ENCODE peak calls at places on chromosomes 7 and 10, in eight cellular contexts. I, B, N, V, Y, X, L and G are unnamed samples.
A peak's percentile ranks its signal among the peaks of the same experiment; 100 is the strongest.

GRCh38 chr7:55154096-55154495 is 135.3 kb downstream of the EGFR start:
- DNase-seq in I (no peak), B (no peak), L (no peak), Y (no peak), X (no peak), N (no peak), V (no peak), G (no peak)

GRCh38 chr10:100986952-100987684 is at the start of the genes MRPL43 and TWNK:
- DNase-seq in X (peak; percentile 75), B (peak; percentile 95), L (peak; percentile 95), Y (no peak), N (peak; percentile 60), I (peak; percentile 44), V (peak; percentile 90), G (peak; percentile 85)

GRCh38 chr10:61299156-61299555 is 154.0 kb downstream of the TMEM26 start:
- DNase-seq in V (no peak), N (no peak), Y (no peak), L (no peak), B (no peak), I (no peak), X (no peak), G (no peak)

GRCh38 chr7:80386686-80387085 is 125.2 kb downstream of the GNAT3 start:
- DNase-seq in N (no peak), B (no peak), L (no peak), V (no peak), I (no peak), Y (no peak), X (peak; percentile 37), G (no peak)

GRCh38 chr10:29317027-29317420 is 28.2 kb downstream of the LYZL1 start:
- DNase-seq in V (no peak), B (no peak), L (no peak), N (no peak), Y (peak; percentile 5), I (no peak), X (no peak), G (no peak)

GRCh38 chr7:110317699-110318265 is 773.1 kb upstream of the LRRN3 start:
- DNase-seq in N (no peak), V (no peak), B (no peak), I (no peak), X (no peak), Y (peak; percentile 92), L (peak; percentile 17), G (no peak)

GRCh38 chr7:824106-824505 is 8.2 kb upstream of the SUN1 start:
- DNase-seq in X (no peak), L (no peak), I (peak; percentile 39), N (no peak), Y (no peak), V (no peak), B (no peak), G (no peak)

GRCh38 chr7:65731562-65732035 is 141.3 kb upstream of the VKORC1L1 start:
- DNase-seq in V (peak; percentile 54), I (peak; percentile 19), L (no peak), B (peak; percentile 60), X (no peak), Y (no peak), N (no peak), G (no peak)

GRCh38 chr10:47214520-47214919 is 85.5 kb upstream of the GDF10 start:
- DNase-seq in V (no peak), B (no peak), L (no peak), I (no peak), Y (no peak), N (no peak), X (no peak), G (no peak)

GRCh38 chr7:3464900-3465622 is 164.0 kb downstream of the SDK1 start:
- DNase-seq in B (no peak), Y (no peak), X (no peak), V (no peak), L (no peak), I (no peak), N (no peak), G (no peak)

GRCh38 chr10:112490543-112490942 is 43.5 kb downstream of the VTI1A start:
- DNase-seq in X (no peak), V (no peak), L (no peak), I (peak; percentile 91), N (no peak), B (no peak), Y (no peak), G (no peak)

GRCh38 chr10:13090289-13090688 is 9.7 kb upstream of the OPTN start:
- DNase-seq in X (no peak), L (no peak), Y (no peak), V (no peak), N (no peak), B (no peak), I (no peak), G (no peak)

GRCh38 chr7:17289074-17289665 is 9.3 kb upstream of the AHR start:
- DNase-seq in L (no peak), N (no peak), V (no peak), B (no peak), X (no peak), I (no peak), Y (no peak), G (no peak)

GRCh38 chr7:125147047-125147446 is 217.4 kb upstream of the POT1 start:
- DNase-seq in I (no peak), N (no peak), V (no peak), B (no peak), L (no peak), X (peak; percentile 56), Y (no peak), G (no peak)

GRCh38 chr7:80847027-80847426 is 71.8 kb downstream of the SEMA3C start:
- DNase-seq in Y (no peak), V (no peak), L (no peak), B (no peak), I (no peak), X (peak; percentile 34), N (no peak), G (no peak)

GRCh38 chr10:73497623-73498022 is 1.8 kb upstream of the PPP3CB start:
- DNase-seq in X (no peak), B (no peak), Y (no peak), V (no peak), N (no peak), L (no peak), I (no peak), G (no peak)

GRCh38 chr10:79264942-79265341 is 82.3 kb upstream of the PPIF start:
- DNase-seq in I (no peak), L (peak; percentile 75), N (no peak), Y (no peak), V (no peak), X (peak; percentile 97), B (no peak), G (no peak)

GRCh38 chr10:29119374-29119773 is 169.5 kb upstream of the LYZL1 start:
- DNase-seq in I (no peak), L (peak; percentile 25), X (no peak), N (no peak), Y (no peak), V (no peak), B (peak; percentile 63), G (no peak)

GRCh38 chr10:33143160-33143728 is 185.2 kb upstream of the ITGB1 start:
- DNase-seq in V (no peak), L (peak; percentile 68), I (no peak), N (no peak), B (no peak), X (peak; percentile 85), Y (no peak), G (no peak)

GRCh38 chr10:90992462-90992861 is 71.6 kb upstream of the ANKRD1 start:
- DNase-seq in V (no peak), Y (no peak), B (no peak), I (no peak), L (no peak), X (no peak), N (no peak), G (no peak)

GRCh38 chr7:135905355-135905754 is 71.8 kb downstream of the MTPN start:
- DNase-seq in L (no peak), Y (no peak), I (no peak), N (no peak), B (no peak), X (no peak), V (no peak), G (no peak)

GRCh38 chr7:96084880-96085551 is 236.9 kb downstream of the SLC25A13 start:
- DNase-seq in I (no peak), V (no peak), X (peak; percentile 85), B (no peak), L (peak; percentile 4), N (no peak), Y (peak; percentile 20), G (no peak)

GRCh38 chr10:44335330-44336021 is 49.4 kb downstream of the CXCL12 start:
- DNase-seq in L (no peak), Y (no peak), B (no peak), N (no peak), V (no peak), I (no peak), X (no peak), G (no peak)

GRCh38 chr10:104028146-104028545 is 57.5 kb downstream of the COL17A1 start:
- DNase-seq in I (no peak), N (no peak), V (no peak), Y (no peak), B (peak; percentile 73), L (no peak), X (peak; percentile 46), G (peak; percentile 21)

GRCh38 chr7:70698219-70698832 is 433.6 kb upstream of the GALNT17 start:
- DNase-seq in B (peak; percentile 47), V (no peak), I (peak; percentile 56), N (no peak), X (peak; percentile 45), Y (no peak), L (peak; percentile 58), G (no peak)

GRCh38 chr7:150403376-150404171 is 24.4 kb downstream of the ZNF775 start:
- DNase-seq in Y (no peak), B (no peak), N (no peak), V (peak; percentile 49), I (no peak), X (no peak), L (no peak), G (no peak)

GRCh38 chr10:50625663-50626062 is 1.9 kb upstream of the SGMS1 start:
- DNase-seq in L (peak; percentile 21), B (no peak), N (no peak), Y (no peak), I (no peak), V (no peak), X (no peak), G (no peak)

GRCh38 chr7:34844936-34845665 is 187.1 kb downstream of the NPSR1 start:
- DNase-seq in B (no peak), I (no peak), V (no peak), N (no peak), X (no peak), Y (no peak), L (no peak), G (no peak)

GRCh38 chr10:88759366-88760101 is at the start of gene LIPN:
- DNase-seq in Y (no peak), V (no peak), X (peak; percentile 41), N (no peak), B (no peak), I (no peak), L (no peak), G (no peak)

GRCh38 chr7:24981544-24981951 is 1.6 kb upstream of the OSBPL3 start:
- DNase-seq in I (peak; percentile 67), B (no peak), N (peak; percentile 64), V (peak; percentile 69), X (peak; percentile 78), L (peak; percentile 46), Y (peak; percentile 13), G (peak; percentile 23)

GRCh38 chr10:70920519-70920918 is 32.2 kb upstream of the PCBD1 start:
- DNase-seq in L (no peak), V (peak; percentile 71), X (peak; percentile 34), N (no peak), I (peak; percentile 72), Y (no peak), B (no peak), G (no peak)

GRCh38 chr7:112501958-112502503 is 21.2 kb downstream of the LSMEM1 start:
- DNase-seq in N (no peak), V (no peak), X (no peak), Y (no peak), I (no peak), L (no peak), B (no peak), G (no peak)

GRCh38 chr7:107387077-107387476 is 82.8 kb upstream of the GPR22 start:
- DNase-seq in V (no peak), L (no peak), X (no peak), I (no peak), B (peak; percentile 31), Y (no peak), N (peak; percentile 7), G (no peak)

GRCh38 chr10:110211455-110211843 is 4.0 kb downstream of the MXI1 start:
- DNase-seq in B (no peak), L (no peak), V (no peak), Y (no peak), N (no peak), I (no peak), X (no peak), G (no peak)